ENCODE peak calls at places on chromosomes 16 and 17, in ten cellular contexts. H, I, E, Q, N, U, Y, T, M and P are unnamed samples.

GRCh38 chr17:67050476-67051154 is 6.3 kb downstream of the CACNG1 start:
- DNase-seq in M (no peak), Q (no peak), N (no peak), U (no peak), I (no peak), T (no peak), H (no peak), Y (no peak), E (no peak), P (no peak)

GRCh38 chr17:76341301-76341700 is 12.4 kb downstream of the PRPSAP1 start:
- DNase-seq in E (no peak), U (peak), M (no peak), N (no peak), Q (no peak), H (no peak), I (no peak), Y (no peak), T (no peak), P (no peak)

GRCh38 chr16:52283018-52283417 is 263.9 kb downstream of the TOX3 start:
- DNase-seq in E (no peak), U (no peak), M (no peak), H (no peak), T (peak), I (no peak), N (peak), Y (no peak), Q (no peak), P (no peak)

GRCh38 chr16:66898207-66898606 is 17.9 kb downstream of the PDP2 start:
- DNase-seq in E (peak), Y (no peak), T (peak), N (peak), I (no peak), Q (no peak), M (peak), H (peak), U (peak), P (no peak)

GRCh38 chr17:77372444-77373297 is 231.9 kb downstream of the SEC14L1 start:
- DNase-seq in Q (peak), I (peak), H (peak), M (peak), N (peak), U (peak), T (peak), E (peak), Y (no peak), P (peak)

GRCh38 chr17:63533433-63534077 is 10.4 kb downstream of the KCNH6 start:
- DNase-seq in Y (no peak), I (no peak), Q (no peak), H (no peak), M (no peak), E (no peak), T (no peak), U (peak), N (no peak), P (no peak)

GRCh38 chr17:38798614-38799500 is 499 bp downstream of the PIP4K2B start:
- DNase-seq in I (peak), H (peak), Y (peak), M (peak), U (no peak), Q (peak), N (peak), E (no peak), T (peak), P (peak)

GRCh38 chr16:47084198-47084597 is 59.5 kb downstream of the NETO2 start:
- DNase-seq in I (no peak), M (no peak), Y (no peak), T (no peak), Q (no peak), U (no peak), N (no peak), E (no peak), H (no peak), P (no peak)

GRCh38 chr17:21239680-21240374 is 13.4 kb downstream of the NATD1 start:
- DNase-seq in Y (peak), T (peak), I (no peak), E (no peak), M (no peak), H (no peak), N (peak), U (no peak), Q (no peak), P (no peak)

GRCh38 chr16:86517652-86518258 is 7.4 kb downstream of the FOXF1 start:
- DNase-seq in I (no peak), H (peak), U (peak), Q (no peak), E (peak), N (peak), M (peak), T (peak), Y (peak), P (no peak)

GRCh38 chr16:78993342-78993741 is 607.2 kb downstream of the MAF start:
- DNase-seq in H (peak), T (no peak), E (peak), N (no peak), U (no peak), I (no peak), Q (no peak), Y (no peak), M (no peak), P (no peak)

GRCh38 chr16:28879261-28879840 is 1.1 kb downstream of the ATP2A1 start:
- DNase-seq in T (no peak), H (no peak), U (no peak), Y (no peak), E (no peak), M (no peak), I (no peak), Q (no peak), N (no peak), P (no peak)

GRCh38 chr17:14593956-14594355 is 293.1 kb downstream of the HS3ST3B1 start:
- DNase-seq in E (no peak), T (no peak), N (no peak), Q (no peak), I (no peak), Y (no peak), M (no peak), H (no peak), U (no peak), P (no peak)
- H3K4me3 ChIP-seq in E (no peak), T (no peak), N (no peak), Q (no peak), I (no peak), Y (no peak), M (no peak), H (no peak), U (no peak), P (no peak)

GRCh38 chr16:70692481-70693203 is 6.8 kb upstream of the MTSS2 start:
- DNase-seq in M (no peak), H (peak), T (no peak), Y (no peak), N (no peak), Q (no peak), U (no peak), I (no peak), E (no peak), P (no peak)
- H3K4me3 ChIP-seq in M (no peak), H (no peak), T (no peak), Y (no peak), N (no peak), Q (no peak), U (no peak), I (no peak), E (no peak), P (no peak)

GRCh38 chr16:88424536-88425230 is 28.4 kb upstream of the ZFPM1 start:
- DNase-seq in N (no peak), T (no peak), U (no peak), H (no peak), Q (no peak), E (no peak), Y (no peak), I (peak), M (peak), P (no peak)
- H3K4me3 ChIP-seq in N (no peak), T (no peak), U (no peak), H (no peak), Q (no peak), E (no peak), Y (no peak), I (no peak), M (no peak), P (no peak)

GRCh38 chr16:7745321-7745720 is 412.7 kb downstream of the RBFOX1 start:
- DNase-seq in H (no peak), T (no peak), U (no peak), E (no peak), Y (no peak), I (no peak), N (no peak), Q (no peak), M (no peak), P (no peak)

GRCh38 chr16:7744546-7745294 is 412.1 kb downstream of the RBFOX1 start:
- DNase-seq in I (no peak), Y (no peak), M (no peak), T (no peak), E (no peak), H (no peak), N (no peak), U (no peak), Q (no peak), P (no peak)

GRCh38 chr16:7746971-7747370 is 414.3 kb downstream of the RBFOX1 start:
- DNase-seq in Y (no peak), E (no peak), N (no peak), U (no peak), T (no peak), Q (no peak), H (no peak), M (no peak), I (no peak), P (no peak)

GRCh38 chr16:7742626-7743025 is 410.0 kb downstream of the RBFOX1 start:
- DNase-seq in E (no peak), I (no peak), Y (no peak), U (no peak), N (no peak), Q (no peak), H (no peak), M (no peak), T (no peak), P (no peak)
- H3K4me3 ChIP-seq in E (no peak), I (peak), Y (no peak), U (no peak), N (no peak), Q (no peak), H (no peak), M (no peak), T (no peak), P (no peak)

GRCh38 chr17:49223168-49223516 is 7.4 kb downstream of the PHOSPHO1 start:
- DNase-seq in M (no peak), U (no peak), Y (no peak), H (no peak), N (no peak), I (no peak), E (no peak), Q (no peak), T (no peak), P (no peak)
- H3K4me3 ChIP-seq in M (no peak), U (no peak), Y (peak), H (no peak), N (no peak), I (no peak), E (peak), Q (no peak), T (no peak), P (no peak)

GRCh38 chr17:1830288-1830687 is 483 bp downstream of the RPA1 start:
- DNase-seq in Q (peak), Y (peak), I (no peak), M (no peak), E (no peak), T (peak), H (no peak), N (no peak), U (no peak), P (no peak)

GRCh38 chr17:1829189-1829578 is 518 bp downstream of the SMYD4 start:
- DNase-seq in E (no peak), N (no peak), H (no peak), Q (no peak), I (no peak), U (no peak), T (peak), M (peak), Y (no peak), P (no peak)

GRCh38 chr17:1839516-1839915 is 9.7 kb downstream of the RPA1 start:
- DNase-seq in Q (no peak), M (peak), T (no peak), U (no peak), H (no peak), N (no peak), E (no peak), Y (no peak), I (no peak), P (no peak)

GRCh38 chr17:1829579-1830257 is at the start of the genes RPA1 and SMYD4:
- DNase-seq in M (peak), U (peak), N (peak), H (peak), I (peak), Q (peak), Y (peak), E (peak), T (peak), P (peak)

GRCh38 chr17:1834378-1835149 is 4.8 kb downstream of the RPA1 start:
- DNase-seq in I (no peak), Y (no peak), U (no peak), M (no peak), N (no peak), Q (no peak), E (no peak), H (no peak), T (no peak), P (no peak)
- H3K4me3 ChIP-seq in I (no peak), Y (no peak), U (no peak), M (no peak), N (no peak), Q (no peak), E (no peak), H (no peak), T (no peak), P (no peak)

DNA sequence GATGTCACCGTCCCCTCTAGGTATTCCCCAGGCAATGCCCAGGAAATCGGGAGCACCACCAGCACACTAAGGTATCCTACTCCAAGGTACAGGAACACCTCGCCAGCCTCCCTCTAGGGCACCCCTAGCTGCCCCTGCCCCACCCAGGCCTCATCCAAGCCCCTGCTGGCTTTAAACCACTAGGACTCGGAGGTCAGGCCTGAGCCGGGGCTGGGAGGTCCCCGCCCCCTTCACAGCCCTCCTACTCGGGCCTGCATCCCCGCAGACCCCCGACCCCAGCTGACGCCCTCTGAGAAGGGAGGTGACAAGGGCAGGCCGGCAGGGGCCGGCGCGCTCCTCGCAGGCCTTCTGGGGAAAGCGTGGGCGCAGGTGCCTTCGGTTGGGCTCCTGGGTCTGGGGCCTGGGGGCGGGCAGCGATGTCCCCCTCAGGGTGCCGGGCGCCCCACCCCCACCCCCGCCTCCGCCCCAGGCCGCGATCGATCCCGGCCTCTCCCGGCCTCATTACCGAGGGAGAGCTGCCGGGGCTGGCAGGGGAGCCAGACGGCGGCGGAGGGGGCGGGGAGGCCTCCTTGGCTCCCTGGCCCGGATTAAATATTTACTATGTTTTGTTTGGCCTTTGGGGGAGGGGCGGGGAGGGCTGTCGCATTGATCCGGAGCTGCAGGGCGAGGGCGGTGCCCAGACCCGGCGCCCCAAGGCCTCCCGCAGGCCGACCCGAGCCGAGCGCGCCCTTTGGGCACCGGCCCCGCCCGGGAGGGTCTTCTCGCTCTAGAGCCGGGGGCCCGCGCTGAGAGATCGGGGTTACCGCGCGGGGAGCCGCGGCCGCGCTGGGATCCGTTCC is 27.3 kb downstream of the RTN4RL1 start:
- DNase-seq in M (peak), H (no peak), E (peak), I (no peak), Q (no peak), T (peak), Y (peak), N (peak), U (peak), P (no peak)
- H3K4me3 ChIP-seq in M (peak), H (peak), E (peak), I (peak), Q (no peak), T (peak), Y (peak), N (no peak), U (peak), P (no peak)

GRCh38 chr16:11250786-11251524 is 5.0 kb downstream of the SOCS1 start:
- DNase-seq in Q (no peak), U (no peak), N (no peak), M (no peak), H (no peak), Y (no peak), I (no peak), E (no peak), T (no peak), P (no peak)

GRCh38 chr16:11252482-11252931 is 3.5 kb downstream of the SOCS1 start:
- DNase-seq in Y (no peak), N (no peak), U (no peak), I (no peak), H (no peak), T (no peak), E (no peak), Q (no peak), M (no peak), P (no peak)

GRCh38 chr16:11253009-11253994 is 2.7 kb downstream of the SOCS1 start:
- DNase-seq in E (no peak), T (peak), U (no peak), Q (peak), H (no peak), I (no peak), Y (no peak), N (peak), M (no peak), P (peak)

GRCh38 chr16:11250091-11250785 is 5.8 kb downstream of the SOCS1 start:
- DNase-seq in I (no peak), T (no peak), M (no peak), N (no peak), H (no peak), Y (no peak), Q (no peak), U (no peak), E (no peak), P (no peak)

GRCh38 chr16:11251525-11252481 is 4.2 kb downstream of the SOCS1 start:
- DNase-seq in I (no peak), N (peak), M (no peak), H (no peak), E (no peak), T (peak), U (no peak), Y (no peak), Q (peak), P (peak)
- H3K4me3 ChIP-seq in I (no peak), N (no peak), M (no peak), H (no peak), E (peak), T (no peak), U (no peak), Y (no peak), Q (peak), P (peak)

DNA sequence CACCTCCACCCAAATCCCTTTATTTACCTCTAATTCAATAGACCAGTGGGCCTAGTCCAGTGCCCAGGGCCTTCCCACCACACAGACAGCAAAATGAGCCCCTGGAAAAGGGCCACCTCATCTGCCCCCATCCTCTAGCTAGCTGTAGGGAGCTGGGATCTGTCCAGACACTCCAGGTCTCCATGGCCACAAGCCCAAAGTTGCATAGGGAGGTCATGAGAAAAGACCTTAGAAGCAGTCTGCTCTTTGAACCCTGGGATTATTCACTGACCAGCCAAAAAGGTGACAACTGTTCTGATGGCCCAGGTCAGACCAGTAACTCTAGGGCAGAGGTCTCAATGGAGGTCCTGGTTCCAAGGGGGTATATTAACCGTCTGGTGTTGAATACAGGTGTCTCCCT is 2.0 kb downstream of the CUEDC1 start:
- DNase-seq in N (no peak), Y (no peak), T (no peak), M (no peak), U (peak), Q (no peak), H (peak), I (no peak), E (no peak), P (no peak)
- H3K4me3 ChIP-seq in N (no peak), Y (peak), T (no peak), M (no peak), U (no peak), Q (no peak), H (no peak), I (no peak), E (no peak), P (no peak)

GRCh38 chr16:54935411-54936085 is 4.9 kb downstream of the IRX5 start:
- DNase-seq in Q (no peak), Y (no peak), T (peak), I (no peak), U (no peak), H (no peak), M (no peak), E (no peak), N (no peak), P (no peak)

GRCh38 chr16:54931757-54932660 is 1.3 kb downstream of the IRX5 start:
- DNase-seq in I (no peak), Y (no peak), Q (no peak), H (no peak), T (peak), N (no peak), U (no peak), E (no peak), M (no peak), P (no peak)

GRCh38 chr16:54932737-54933254 is 2.1 kb downstream of the IRX5 start:
- DNase-seq in E (no peak), M (no peak), N (no peak), I (no peak), Q (no peak), Y (no peak), U (no peak), T (peak), H (no peak), P (no peak)

GRCh38 chr16:54934536-54935410 is 4.1 kb downstream of the IRX5 start:
- DNase-seq in Y (no peak), U (no peak), M (no peak), T (peak), N (peak), I (peak), E (no peak), Q (no peak), H (no peak), P (no peak)

GRCh38 chr16:54933281-54934150 is 2.9 kb downstream of the IRX5 start:
- DNase-seq in I (no peak), H (no peak), Y (no peak), U (no peak), N (no peak), E (no peak), Q (no peak), M (no peak), T (peak), P (no peak)
- H3K4me3 ChIP-seq in I (peak), H (no peak), Y (no peak), U (no peak), N (peak), E (no peak), Q (no peak), M (no peak), T (peak), P (no peak)